ENCODE peak calls at places on chromosomes 4 and X, in nine cellular contexts. K is prostate gland, L is esophagus squamous epithelium, P is OCI-LY7, C is left ventricle myocardium inferior, X is NB4, G is A673, T is choroid plexus epithelial cell, J is fibroblast of pulmonary artery. N is an unnamed sample.

GRCh38 chr4:83852085-83852451 is 316.2 kb downstream of the GPAT3 start:
- DNase-seq in K (no peak), L (no peak), P (no peak), C (no peak), X (no peak), G (no peak), T (peak; percentile 61), J (peak; percentile 54), N (no peak)

GRCh38 chr4:156971623-156972369 is at the start of gene PDGFC:
- DNase-seq in K (peak; percentile 62), L (no peak), P (no peak), C (peak; percentile 79), X (no peak), G (peak; percentile 79), T (peak; percentile 77), J (peak; percentile 66), N (no peak)

GRCh38 chr4:84338367-84338766 is 160.7 kb downstream of the NKX6-1 start:
- DNase-seq in K (no peak), L (no peak), P (no peak), C (no peak), X (no peak), G (no peak), T (no peak), J (no peak), N (no peak)

GRCh38 chrX:18994713-18995112 is 10.8 kb upstream of the PHKA2 start:
- DNase-seq in K (no peak), L (no peak), P (no peak), C (no peak), X (no peak), G (no peak), T (peak; percentile 84), J (peak; percentile 66), N (no peak)

GRCh38 chr4:85028910-85029309 is 62.4 kb upstream of the WDFY3 start:
- DNase-seq in K (no peak), L (no peak), P (no peak), C (no peak), X (no peak), G (peak; percentile 1), T (peak; percentile 82), J (peak; percentile 70), N (no peak)

GRCh38 chrX:154013614-154014360 is 5.9 kb downstream of the IRAK1 start:
- DNase-seq in K (no peak), L (no peak), P (peak; percentile 52), C (no peak), X (peak; percentile 61), G (peak; percentile 65), T (peak; percentile 36), J (peak; percentile 36), N (no peak)

GRCh38 chr4:109078724-109079123 is 223.7 kb downstream of the COL25A1 start:
- DNase-seq in K (no peak), L (no peak), P (no peak), C (no peak), X (no peak), G (peak; percentile 11), T (peak; percentile 93), J (peak; percentile 69), N (no peak)

GRCh38 chrX:131907488-131908314 is 115.4 kb upstream of the STK26 start:
- DNase-seq in K (no peak), L (no peak), P (no peak), C (no peak), X (no peak), G (no peak), T (no peak), J (no peak), N (no peak)

GRCh38 chr4:100062921-100063320 is 112.8 kb upstream of the H2AZ1 start:
- DNase-seq in K (no peak), L (no peak), P (no peak), C (no peak), X (no peak), G (no peak), T (peak; percentile 56), J (peak; percentile 7), N (no peak)

GRCh38 chrX:16807548-16807947 is 21.3 kb downstream of the TXLNG start:
- DNase-seq in K (no peak), L (no peak), P (no peak), C (no peak), X (no peak), G (no peak), T (no peak), J (peak; percentile 60), N (no peak)
- TF ChIP-seq CTCF in K (no peak), L (no peak), P (no peak), C (peak; percentile 47), X (no peak), G (peak; percentile 36), T (peak; percentile 19), J (peak; percentile 56), N (no peak)

GRCh38 chr4:40196724-40197281 is at the start of gene RHOH:
- DNase-seq in K (no peak), L (no peak), P (peak; percentile 93), C (no peak), X (peak; percentile 75), G (peak; percentile 98), T (no peak), J (no peak), N (peak; percentile 88)

GRCh38 chr4:40196260-40196659 is 571 bp upstream of the RHOH start:
- DNase-seq in K (no peak), L (no peak), P (peak; percentile 78), C (no peak), X (no peak), G (no peak), T (no peak), J (no peak), N (no peak)

GRCh38 chr4:40199999-40200880 is 3.4 kb downstream of the RHOH start:
- DNase-seq in K (no peak), L (no peak), P (peak; percentile 83), C (no peak), X (peak; percentile 98), G (peak; percentile 73), T (peak; percentile 84), J (no peak), N (peak; percentile 93)

GRCh38 chr4:40199179-40199670 is 2.4 kb downstream of the RHOH start:
- DNase-seq in K (no peak), L (no peak), P (peak; percentile 58), C (no peak), X (no peak), G (no peak), T (no peak), J (no peak), N (no peak)

DNA sequence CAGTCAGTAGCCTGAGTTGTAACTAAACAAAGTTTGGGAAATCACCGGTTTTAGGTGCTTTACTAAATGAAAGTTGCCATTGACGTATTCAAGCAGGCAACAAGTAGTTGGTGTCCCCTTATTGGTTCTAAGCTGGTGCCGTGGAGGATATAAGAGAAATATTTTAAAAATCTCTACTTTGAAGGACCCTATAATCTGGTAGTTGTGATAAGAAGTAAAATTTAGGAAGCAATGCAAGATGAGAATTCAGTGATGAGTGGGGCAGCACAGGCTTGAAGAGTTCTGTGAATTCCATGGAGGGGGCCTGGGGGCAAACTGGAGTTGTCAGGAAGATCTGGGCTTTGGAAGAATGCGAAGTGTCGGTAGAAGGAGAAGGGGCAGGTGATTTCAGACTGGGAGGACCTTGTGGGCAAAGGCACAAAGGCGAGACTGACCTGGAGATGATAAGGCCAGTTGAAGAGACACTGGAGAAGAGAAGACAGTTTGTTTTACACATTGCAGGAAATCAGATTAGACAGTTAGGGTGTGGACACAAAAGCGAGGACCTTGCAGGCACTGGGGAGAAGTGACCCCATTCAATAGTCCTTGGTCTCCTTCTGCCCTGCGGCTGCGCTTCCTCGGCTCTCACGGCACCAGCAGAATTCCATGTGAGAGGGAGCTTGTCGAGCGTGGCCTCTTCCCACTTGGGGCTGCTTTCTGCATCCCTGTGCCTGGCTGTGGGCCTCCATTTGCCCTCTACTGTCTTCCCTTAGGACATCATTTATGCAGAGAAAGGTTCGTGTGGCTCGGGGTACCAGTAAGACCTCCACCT is 1.3 kb downstream of the RHOH start:
- DNase-seq in K (no peak), L (no peak), P (peak; percentile 35), C (no peak), X (peak; percentile 41), G (peak; percentile 45), T (no peak), J (no peak), N (no peak)
- H3K4me3 ChIP-seq in K (peak overlapping the region; percentile 3), L (no peak overlapping the region), P (peak overlapping the region; percentile 79), C (no peak overlapping the region), X (peak overlapping the region; percentile 61), G (peak overlapping the region; percentile 78), T (no peak overlapping the region), J (no peak overlapping the region), N (peak overlapping the region; percentile 97)

GRCh38 chr4:38905657-38906398 is 38.2 kb downstream of the FAM114A1 start:
- DNase-seq in K (no peak), L (no peak), P (peak; percentile 11), C (no peak), X (peak; percentile 41), G (no peak), T (no peak), J (no peak), N (no peak)

GRCh38 chr4:38904090-38904666 is 36.6 kb downstream of the FAM114A1 start:
- DNase-seq in K (no peak), L (no peak), P (no peak), C (no peak), X (no peak), G (no peak), T (no peak), J (no peak), N (no peak)

GRCh38 chr4:38914859-38915258 is 47.3 kb downstream of the FAM114A1 start:
- DNase-seq in K (no peak), L (no peak), P (peak; percentile 25), C (no peak), X (no peak), G (no peak), T (no peak), J (no peak), N (no peak)

GRCh38 chr4:38911257-38911656 is 43.7 kb downstream of the FAM114A1 start:
- DNase-seq in K (no peak), L (no peak), P (no peak), C (no peak), X (no peak), G (no peak), T (no peak), J (no peak), N (no peak)

DNA sequence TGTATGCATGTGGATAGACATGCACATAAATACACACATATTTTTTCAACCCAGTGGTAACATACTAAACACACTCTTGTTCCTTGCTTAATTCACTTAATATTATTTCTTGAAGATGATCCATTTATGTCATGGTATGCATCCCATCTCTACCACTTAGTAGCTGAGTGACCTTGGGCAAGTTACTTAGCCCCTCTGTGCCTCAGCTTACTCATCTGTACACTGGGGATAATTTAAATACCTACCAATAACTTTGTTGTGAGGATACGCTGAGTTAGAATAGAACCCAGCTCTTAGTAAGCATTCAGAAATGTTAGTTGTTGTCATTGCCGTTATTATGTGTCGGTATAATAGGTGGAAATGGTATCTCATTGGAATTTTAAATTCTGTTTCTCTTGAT is 41.4 kb downstream of the FAM114A1 start:
- DNase-seq in K (no peak), L (no peak), P (no peak), C (no peak), X (no peak), G (no peak), T (no peak), J (no peak), N (no peak)
- TF ChIP-seq CTCF in K (no peak), L (no peak), P (no peak), C (no peak), X (no peak), G (no peak), T (no peak), J (no peak), N (no peak)

DNA sequence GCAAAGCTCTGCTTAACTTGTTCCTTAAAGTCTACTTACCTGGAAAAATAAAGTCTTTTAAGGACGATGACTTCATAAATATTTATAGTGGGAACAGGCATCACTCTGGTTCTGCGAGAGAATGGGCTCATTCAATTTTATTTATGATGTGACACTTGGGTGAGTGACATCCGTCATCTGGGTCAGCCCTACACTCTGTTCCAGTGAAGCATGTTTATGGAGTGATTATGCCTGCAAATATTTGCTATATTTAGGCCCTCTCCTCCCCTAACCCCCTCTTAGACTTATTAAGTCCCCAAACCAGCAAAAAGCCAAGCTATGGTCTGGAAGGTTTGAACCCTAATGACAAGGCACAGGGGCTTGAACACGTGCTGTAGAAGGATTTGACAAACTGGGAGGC is 55.8 kb downstream of the C4orf51 start:
- DNase-seq in K (no peak), L (no peak), P (no peak), C (no peak), X (no peak), G (no peak), T (no peak), J (no peak), N (no peak)
- H3K4me3 ChIP-seq in K (no peak overlapping the region), L (no peak overlapping the region), P (no peak overlapping the region), C (no peak overlapping the region), X (no peak overlapping the region), G (no peak overlapping the region), T (no peak overlapping the region), J (no peak overlapping the region), N (no peak overlapping the region)

N was measured in GM12864.